ENCODE peak calls at places on chromosomes 3 and 15, in five cellular contexts. One of them, this sample, is unnamed.

GRCh38 chr3:172096881-172097420 is 57.6 kb downstream of the FNDC3B start:
- DNase-seq in uterus: no peak
- DNase-seq in tibial nerve: no peak
- DNase-seq in transverse colon: no peak
- DNase-seq in esophagus muscularis mucosa: no peak
- DNase-seq in this sample: no peak

GRCh38 chr3:28949580-28949979 is 331.3 kb upstream of the RBMS3 start:
- DNase-seq in uterus: no peak
- DNase-seq in tibial nerve: no peak
- DNase-seq in transverse colon: no peak
- DNase-seq in esophagus muscularis mucosa: no peak
- DNase-seq in this sample: no peak

GRCh38 chr15:74845581-74845980 is 2.6 kb upstream of the ULK3 start:
- DNase-seq in uterus: no peak
- DNase-seq in tibial nerve: no peak
- DNase-seq in transverse colon: no peak
- DNase-seq in esophagus muscularis mucosa: no peak
- DNase-seq in this sample: no peak

GRCh38 chr3:117149577-117149976 is 440.0 kb downstream of the TUSC7 start:
- DNase-seq in uterus: no peak
- DNase-seq in tibial nerve: no peak
- DNase-seq in transverse colon: no peak
- DNase-seq in esophagus muscularis mucosa: no peak
- DNase-seq in this sample: no peak

GRCh38 chr15:25327671-25328070 is 111.2 kb downstream of the UBE3A start:
- DNase-seq in uterus: no peak
- DNase-seq in tibial nerve: no peak
- DNase-seq in transverse colon: peak; percentile 9
- DNase-seq in esophagus muscularis mucosa: no peak
- DNase-seq in this sample: no peak

GRCh38 chr15:36251450-36251849 is 328.0 kb upstream of the CDIN1 start:
- DNase-seq in uterus: no peak
- DNase-seq in tibial nerve: no peak
- DNase-seq in transverse colon: no peak
- DNase-seq in esophagus muscularis mucosa: no peak
- DNase-seq in this sample: no peak

GRCh38 chr3:58528629-58529028 is 8.4 kb downstream of the ACOX2 start:
- DNase-seq in uterus: no peak
- DNase-seq in tibial nerve: no peak
- DNase-seq in transverse colon: peak; percentile 64
- DNase-seq in esophagus muscularis mucosa: peak; percentile 91
- DNase-seq in this sample: no peak

GRCh38 chr3:130946876-130947275 is 53.0 kb downstream of the ATP2C1 start:
- DNase-seq in uterus: no peak
- DNase-seq in tibial nerve: no peak
- DNase-seq in transverse colon: no peak
- DNase-seq in esophagus muscularis mucosa: no peak
- DNase-seq in this sample: no peak

GRCh38 chr3:59547874-59548273 is 498.0 kb upstream of the CFAP20DC start:
- DNase-seq in uterus: no peak
- DNase-seq in tibial nerve: no peak
- DNase-seq in transverse colon: no peak
- DNase-seq in esophagus muscularis mucosa: no peak
- DNase-seq in this sample: no peak

GRCh38 chr3:46092704-46093085 is 65.4 kb upstream of the XCR1 start:
- DNase-seq in uterus: no peak
- DNase-seq in tibial nerve: no peak
- DNase-seq in transverse colon: no peak
- DNase-seq in esophagus muscularis mucosa: no peak
- DNase-seq in this sample: no peak

GRCh38 chr3:73094127-73094526 is 32.7 kb downstream of the EBLN2 start:
- DNase-seq in uterus: no peak
- DNase-seq in tibial nerve: no peak
- DNase-seq in transverse colon: no peak
- DNase-seq in esophagus muscularis mucosa: no peak
- DNase-seq in this sample: no peak

GRCh38 chr3:13883681-13884080 is 3.8 kb upstream of the WNT7A start:
- DNase-seq in uterus: no peak
- DNase-seq in tibial nerve: no peak
- DNase-seq in transverse colon: no peak
- DNase-seq in esophagus muscularis mucosa: peak; percentile 86
- DNase-seq in this sample: no peak

GRCh38 chr3:11154953-11155325 is 646 bp downstream of the HRH1 start:
- DNase-seq in uterus: peak; percentile 23
- DNase-seq in tibial nerve: no peak
- DNase-seq in transverse colon: no peak
- DNase-seq in esophagus muscularis mucosa: no peak
- DNase-seq in this sample: no peak

GRCh38 chr15:64149424-64150235 is 1.9 kb upstream of the SNX22 start:
- DNase-seq in uterus: no peak
- DNase-seq in tibial nerve: no peak
- DNase-seq in transverse colon: no peak
- DNase-seq in esophagus muscularis mucosa: no peak
- DNase-seq in this sample: no peak

GRCh38 chr3:170357176-170357919 is at the start of gene SKIL:
- DNase-seq in uterus: peak; percentile 96
- DNase-seq in tibial nerve: peak; percentile 98
- DNase-seq in transverse colon: peak; percentile 98
- DNase-seq in esophagus muscularis mucosa: peak; percentile 99
- DNase-seq in this sample: peak; percentile 65

GRCh38 chr3:192063570-192063969 is 602.6 kb downstream of the PYDC2 start:
- DNase-seq in uterus: no peak
- DNase-seq in tibial nerve: no peak
- DNase-seq in transverse colon: peak; percentile 59
- DNase-seq in esophagus muscularis mucosa: no peak
- DNase-seq in this sample: no peak

GRCh38 chr15:82572311-82572710 is 32.1 kb upstream of the RPS17 start:
- DNase-seq in uterus: no peak
- DNase-seq in tibial nerve: no peak
- DNase-seq in transverse colon: no peak
- DNase-seq in esophagus muscularis mucosa: no peak
- DNase-seq in this sample: no peak

GRCh38 chr3:15899438-15899837 is 101.7 kb upstream of the ANKRD28 start:
- DNase-seq in uterus: no peak
- DNase-seq in tibial nerve: no peak
- DNase-seq in transverse colon: no peak
- DNase-seq in esophagus muscularis mucosa: peak; percentile 68
- DNase-seq in this sample: no peak

GRCh38 chr3:57007513-57008415 is 52.7 kb upstream of the SPATA12 start:
- DNase-seq in uterus: peak; percentile 77
- DNase-seq in tibial nerve: peak; percentile 69
- DNase-seq in transverse colon: peak; percentile 56
- DNase-seq in esophagus muscularis mucosa: peak; percentile 97
- DNase-seq in this sample: no peak

GRCh38 chr3:120661106-120661962 is 20.7 kb downstream of the HGD start:
- DNase-seq in uterus: no peak
- DNase-seq in tibial nerve: no peak
- DNase-seq in transverse colon: no peak
- DNase-seq in esophagus muscularis mucosa: no peak
- DNase-seq in this sample: no peak

GRCh38 chr15:82536409-82537350 is 3.6 kb downstream of the RPS17 start:
- DNase-seq in uterus: no peak
- DNase-seq in tibial nerve: no peak
- DNase-seq in transverse colon: no peak
- DNase-seq in esophagus muscularis mucosa: no peak
- DNase-seq in this sample: no peak

GRCh38 chr3:197791120-197792018 is at the start of gene LRCH3:
- DNase-seq in uterus: peak; percentile 83
- DNase-seq in tibial nerve: peak; percentile 73
- DNase-seq in transverse colon: peak; percentile 76
- DNase-seq in esophagus muscularis mucosa: peak; percentile 93
- DNase-seq in this sample: peak; percentile 87

GRCh38 chr15:65077981-65078352 is 1.4 kb downstream of the KBTBD13 start:
- DNase-seq in uterus: peak; percentile 80
- DNase-seq in tibial nerve: peak; percentile 57
- DNase-seq in transverse colon: peak; percentile 89
- DNase-seq in esophagus muscularis mucosa: no peak
- DNase-seq in this sample: no peak

GRCh38 chr15:90681480-90681879 is 35.7 kb upstream of the BLM start:
- DNase-seq in uterus: peak; percentile 31
- DNase-seq in tibial nerve: peak; percentile 60
- DNase-seq in transverse colon: no peak
- DNase-seq in esophagus muscularis mucosa: no peak
- DNase-seq in this sample: no peak

GRCh38 chr3:133576169-133576568 is 2.7 kb downstream of the CDV3 start:
- DNase-seq in uterus: no peak
- DNase-seq in tibial nerve: no peak
- DNase-seq in transverse colon: no peak
- DNase-seq in esophagus muscularis mucosa: no peak
- DNase-seq in this sample: no peak

DNA sequence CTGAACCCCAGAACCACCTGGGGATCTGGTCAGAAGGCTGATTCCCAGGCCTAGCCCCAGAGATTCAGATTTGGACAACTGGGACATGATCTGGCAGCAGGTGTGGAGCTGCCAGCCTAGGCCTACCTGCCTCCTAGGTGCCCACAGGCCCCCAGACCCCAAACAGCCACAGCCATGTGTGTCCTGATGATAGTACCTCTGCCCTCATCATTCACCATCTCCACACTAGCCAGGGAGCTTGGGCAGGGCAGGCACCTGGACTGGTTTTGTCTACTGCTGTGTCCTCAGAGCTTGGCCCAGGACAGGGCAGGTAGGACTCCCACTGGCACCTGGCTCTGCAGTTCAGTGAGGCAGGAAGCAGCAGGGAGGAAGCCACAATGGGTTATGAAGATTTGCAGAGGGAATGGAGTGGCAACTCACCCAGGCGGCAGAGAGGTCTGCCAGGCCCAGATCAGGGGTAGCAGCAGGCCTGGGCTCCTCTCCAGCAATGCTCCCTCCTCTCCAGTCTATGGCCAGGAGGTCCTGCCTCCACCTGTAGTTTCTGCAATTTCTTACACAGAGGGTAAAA is 34.8 kb downstream of the HMCES start:
- DNase-seq in uterus: no peak
- DNase-seq in tibial nerve: no peak
- DNase-seq in transverse colon: peak; percentile 31
- DNase-seq in esophagus muscularis mucosa: no peak
- DNase-seq in this sample: no peak
- TF ChIP-seq POLR2A in uterus: no peak
- TF ChIP-seq POLR2A in tibial nerve: no peak
- TF ChIP-seq POLR2A in transverse colon: peak; percentile 8
- TF ChIP-seq POLR2A in esophagus muscularis mucosa: no peak
- TF ChIP-seq POLR2A in this sample: peak; percentile 78

GRCh38 chr15:76336254-76337046 is at the start of gene ISL2:
- DNase-seq in uterus: no peak
- DNase-seq in tibial nerve: no peak
- DNase-seq in transverse colon: peak; percentile 85
- DNase-seq in esophagus muscularis mucosa: peak; percentile 97
- DNase-seq in this sample: peak; percentile 89
- TF ChIP-seq POLR2A in uterus: no peak
- TF ChIP-seq POLR2A in tibial nerve: no peak
- TF ChIP-seq POLR2A in transverse colon: no peak
- TF ChIP-seq POLR2A in esophagus muscularis mucosa: no peak
- TF ChIP-seq POLR2A in this sample: peak; percentile 78

GRCh38 chr3:25589783-25590258 is 74.9 kb downstream of the TOP2B start:
- DNase-seq in uterus: no peak
- DNase-seq in tibial nerve: no peak
- DNase-seq in transverse colon: no peak
- DNase-seq in esophagus muscularis mucosa: peak; percentile 79
- DNase-seq in this sample: no peak

GRCh38 chr3:25592510-25592968 is 72.2 kb downstream of the TOP2B start:
- DNase-seq in uterus: peak; percentile 58
- DNase-seq in tibial nerve: peak; percentile 42
- DNase-seq in transverse colon: no peak
- DNase-seq in esophagus muscularis mucosa: no peak
- DNase-seq in this sample: no peak

GRCh38 chr3:25597535-25598101 is 67.1 kb downstream of the TOP2B start:
- DNase-seq in uterus: no peak
- DNase-seq in tibial nerve: no peak
- DNase-seq in transverse colon: no peak
- DNase-seq in esophagus muscularis mucosa: no peak
- DNase-seq in this sample: no peak

GRCh38 chr3:25589104-25589782 is 75.5 kb downstream of the TOP2B start:
- DNase-seq in uterus: no peak
- DNase-seq in tibial nerve: no peak
- DNase-seq in transverse colon: no peak
- DNase-seq in esophagus muscularis mucosa: no peak
- DNase-seq in this sample: no peak

DNA sequence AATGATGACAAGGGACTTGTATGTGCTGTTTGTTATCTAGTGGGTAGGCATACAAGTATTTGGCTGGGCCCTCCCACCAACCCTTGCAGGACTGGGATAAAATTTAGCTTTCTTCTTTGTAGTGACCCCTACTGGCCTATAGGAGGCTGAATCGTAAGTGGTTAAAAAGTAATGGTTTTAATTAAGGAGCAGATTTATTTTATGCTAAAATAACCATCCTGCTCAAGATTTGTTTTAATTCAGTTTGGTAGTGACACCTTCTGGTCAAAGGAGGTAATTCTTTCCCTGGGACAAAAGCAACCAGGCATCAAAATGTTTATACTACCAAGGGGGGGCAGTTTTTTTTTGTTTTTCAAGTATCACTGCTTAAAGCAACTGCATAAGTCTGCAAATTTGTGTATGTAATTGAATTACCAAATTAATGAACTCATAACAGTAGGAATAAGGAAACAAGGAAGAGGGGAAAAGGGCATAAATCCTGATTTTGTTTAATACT is 70.7 kb downstream of the TOP2B start:
- DNase-seq in uterus: no peak
- DNase-seq in tibial nerve: peak; percentile 42
- DNase-seq in transverse colon: no peak
- DNase-seq in esophagus muscularis mucosa: no peak
- DNase-seq in this sample: no peak
- TF ChIP-seq POLR2A in uterus: no peak
- TF ChIP-seq POLR2A in tibial nerve: no peak
- TF ChIP-seq POLR2A in transverse colon: no peak
- TF ChIP-seq POLR2A in esophagus muscularis mucosa: no peak
- TF ChIP-seq POLR2A in this sample: no peak

GRCh38 chr3:17352620-17353019 is 389.8 kb downstream of the TBC1D5 start:
- DNase-seq in uterus: no peak
- DNase-seq in tibial nerve: no peak
- DNase-seq in transverse colon: no peak
- DNase-seq in esophagus muscularis mucosa: no peak
- DNase-seq in this sample: no peak
- TF ChIP-seq POLR2A in uterus: no peak
- TF ChIP-seq POLR2A in tibial nerve: no peak
- TF ChIP-seq POLR2A in transverse colon: no peak
- TF ChIP-seq POLR2A in esophagus muscularis mucosa: no peak
- TF ChIP-seq POLR2A in this sample: no peak

GRCh38 chr3:43621974-43622739 is at the start of gene ANO10:
- DNase-seq in uterus: peak; percentile 99
- DNase-seq in tibial nerve: peak; percentile 95
- DNase-seq in transverse colon: peak; percentile 99
- DNase-seq in esophagus muscularis mucosa: peak; percentile 99
- DNase-seq in this sample: peak; percentile 75
- TF ChIP-seq POLR2A in uterus: peak; percentile 36
- TF ChIP-seq POLR2A in tibial nerve: peak; percentile 87
- TF ChIP-seq POLR2A in transverse colon: peak; percentile 5
- TF ChIP-seq POLR2A in esophagus muscularis mucosa: no peak
- TF ChIP-seq POLR2A in this sample: peak; percentile 34

This sample was measured in GM12892.